ENCODE peak calls at places on chromosomes 1 and 21, in four cellular contexts. P is GM18507; Q is NAMALWA; L is stimulated activated CD8-positive, alpha-beta memory T cell treated with anti-CD3 and anti-CD28 coated beads, Interleukin-2, amount 100 ng/mL, for 1 hour. K is an unnamed sample.

GRCh38 chr1:207407655-207408256 is 46.4 kb upstream of the CR2 start:
- DNase-seq in P (no peak), Q (no peak), L (no peak), K (no peak)

GRCh38 chr1:68112835-68113243 is 62.4 kb upstream of the DIRAS3 start:
- DNase-seq in P (no peak), Q (no peak), L (no peak), K (no peak)

GRCh38 chr1:91700332-91700731 is 185.6 kb downstream of the TGFBR3 start:
- DNase-seq in P (no peak), Q (no peak), L (no peak), K (no peak)

GRCh38 chr1:171655215-171656116 is 3.0 kb upstream of the MYOC start:
- DNase-seq in P (peak), Q (peak), L (peak), K (peak)

GRCh38 chr1:94045465-94046056 is 75.4 kb downstream of the ABCA4 start:
- DNase-seq in P (no peak), Q (peak), L (no peak), K (peak)

GRCh38 chr1:68331117-68331865 is 99.0 kb upstream of the WLS start:
- DNase-seq in P (no peak), Q (no peak), L (no peak), K (no peak)

GRCh38 chr21:34511154-34511553 is 856 bp downstream of the KCNE1 start:
- DNase-seq in P (no peak), Q (no peak), L (no peak), K (no peak)

GRCh38 chr1:17239420-17239819 is 9.5 kb upstream of the PADI3 start:
- DNase-seq in P (peak), Q (peak), L (no peak), K (peak)

GRCh38 chr1:197178998-197179397 is 32.5 kb upstream of the ASPM start:
- DNase-seq in P (no peak), Q (peak), L (no peak), K (peak)

GRCh38 chr21:28632718-28633408 is 359.8 kb downstream of the LTN1 start:
- DNase-seq in P (no peak), Q (no peak), L (no peak), K (no peak)

K was measured in HepG2.